ENCODE peak calls at places on chromosomes 12 and 14, in four cellular contexts. H, M, N and Q are unnamed samples.

GRCh38 chr12:1587927-1588573 is 6.3 kb downstream of the FBXL14 start:
- DNase-seq in H (no peak), N (no peak), M (no peak), Q (no peak)

GRCh38 chr12:53051058-53051880 is 1.4 kb downstream of the TNS2 start:
- DNase-seq in M (peak; percentile 73), N (peak; percentile 91), H (peak; percentile 74), Q (peak; percentile 50)

GRCh38 chr12:104423809-104424208 is 32.9 kb upstream of the CHST11 start:
- DNase-seq in M (no peak), N (no peak), H (no peak), Q (no peak)

GRCh38 chr14:97580923-97581495 is 783.8 kb downstream of the VRK1 start:
- DNase-seq in M (no peak), N (no peak), H (peak; percentile 56), Q (peak; percentile 12)

GRCh38 chr12:76037130-76038105 is 5.8 kb upstream of the PHLDA1 start:
- DNase-seq in N (peak; percentile 89), H (peak; percentile 84), M (no peak), Q (peak; percentile 66)

GRCh38 chr12:54463034-54463433 is 10.4 kb downstream of the GTSF1 start:
- DNase-seq in M (no peak), H (no peak), N (peak; percentile 92), Q (no peak)

GRCh38 chr12:115569694-115570093 is 707.8 kb downstream of the MED13L start:
- DNase-seq in H (no peak), N (no peak), M (no peak), Q (no peak)

GRCh38 chr14:78119440-78119839 is 50.7 kb upstream of the NRXN3 start:
- DNase-seq in M (no peak), H (no peak), N (no peak), Q (no peak)

GRCh38 chr14:50062438-50063039 is 53.8 kb downstream of the VCPKMT start:
- DNase-seq in H (peak; percentile 86), N (peak; percentile 60), M (no peak), Q (peak; percentile 71)

GRCh38 chr12:19110541-19110940 is 19.0 kb upstream of the PLEKHA5 start:
- DNase-seq in H (no peak), N (peak; percentile 23), M (no peak), Q (no peak)

GRCh38 chr12:1533602-1534304 is 60.6 kb downstream of the FBXL14 start:
- DNase-seq in N (peak; percentile 75), H (no peak), M (no peak), Q (no peak)

GRCh38 chr12:57836442-57837375 is 9.8 kb downstream of the CTDSP2 start:
- DNase-seq in H (peak; percentile 71), M (peak; percentile 82), N (peak; percentile 82), Q (no peak)

GRCh38 chr12:120234643-120235368 is 30.7 kb downstream of the PXN start:
- DNase-seq in M (peak; percentile 81), N (peak; percentile 99), H (peak; percentile 91), Q (peak; percentile 82)

GRCh38 chr12:54051081-54051912 is 2.3 kb upstream of the HOXC4 start:
- DNase-seq in M (no peak), H (no peak), N (peak; percentile 18), Q (no peak)

DNA sequence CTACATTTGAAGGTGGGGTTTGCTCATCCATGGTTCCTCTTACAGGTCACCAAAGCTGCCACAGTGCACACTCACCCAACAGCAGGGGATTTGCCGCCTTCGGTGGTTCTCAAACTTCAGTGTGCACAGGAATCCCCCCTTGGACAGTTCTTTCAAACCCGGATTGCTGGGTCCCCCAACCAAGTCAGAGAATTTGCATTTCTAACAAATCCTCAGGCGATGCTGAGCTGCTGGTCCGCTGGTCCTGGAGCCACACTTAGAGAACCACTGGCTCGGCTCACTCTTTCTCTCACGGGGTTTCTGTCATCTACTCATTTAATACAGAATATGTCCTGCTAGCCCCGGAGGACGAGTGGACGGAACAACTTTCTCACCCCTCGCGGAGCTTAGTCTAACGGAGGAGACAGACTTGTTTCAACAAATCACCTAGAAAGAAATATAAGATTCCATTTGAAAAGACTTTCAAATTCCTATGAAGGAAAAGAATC is 24.1 kb upstream of the ZFP36L1 start:
- DNase-seq in H (no peak), N (no peak), M (no peak), Q (no peak)
- H3K4me1 ChIP-seq in H (peaks cover 50% of the 10 kb centered on the region), N (peaks cover 29% of the 10 kb centered on the region), M (peaks cover 34% of the 10 kb centered on the region), Q (peaks cover 27% of the 10 kb centered on the region)

DNA sequence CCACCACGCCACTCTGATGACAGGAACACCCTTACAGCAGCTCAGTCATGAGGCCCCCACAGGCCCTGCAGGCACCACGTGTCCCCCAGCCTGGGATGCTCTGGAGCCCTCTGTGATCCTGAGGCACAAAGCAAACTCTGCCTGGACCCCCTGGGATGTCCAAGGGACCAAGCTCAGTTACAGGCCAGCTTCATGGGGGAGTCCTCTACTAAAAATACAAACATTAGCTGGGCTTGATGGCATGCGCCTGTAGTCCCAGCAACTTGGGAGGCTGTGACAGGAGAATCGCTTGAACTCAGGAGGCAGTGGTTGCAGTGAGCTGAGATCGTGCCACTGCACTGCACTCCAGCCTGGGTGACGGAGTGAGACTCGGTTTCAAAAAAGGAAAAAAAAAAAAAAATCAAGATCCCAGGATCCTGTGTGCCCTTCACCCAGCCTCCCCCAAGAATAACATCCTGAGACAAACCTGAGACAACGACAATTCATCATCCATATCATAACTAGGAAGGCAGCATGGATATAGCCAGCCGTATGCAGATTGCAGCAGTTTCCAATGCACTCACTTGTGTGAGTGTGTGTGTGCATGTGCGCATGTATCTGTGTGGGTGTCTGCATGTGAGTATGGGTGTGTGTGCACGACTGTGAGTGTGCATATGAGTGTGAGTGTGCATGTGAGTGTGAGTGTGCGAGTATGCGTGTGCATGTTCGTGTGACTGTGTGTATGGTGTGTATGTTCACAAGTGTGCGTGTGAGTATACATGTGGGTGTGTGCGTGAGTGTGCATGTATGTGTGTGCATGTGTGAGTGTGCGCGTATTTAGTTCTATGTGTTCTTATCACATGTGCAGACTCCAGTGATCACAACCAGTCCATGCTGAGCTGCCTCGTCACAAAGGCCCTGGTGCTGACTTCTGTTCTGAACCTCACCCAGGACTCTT is 52.1 kb downstream of the NCOR2 start:
- DNase-seq in H (no peak), M (no peak), N (no peak), Q (no peak)
- H3K4me1 ChIP-seq in H (peaks cover 60% of the 10 kb centered on the region), M (peaks cover 77% of the 10 kb centered on the region), N (peaks cover 47% of the 10 kb centered on the region), Q (peaks cover 15% of the 10 kb centered on the region)

DNA sequence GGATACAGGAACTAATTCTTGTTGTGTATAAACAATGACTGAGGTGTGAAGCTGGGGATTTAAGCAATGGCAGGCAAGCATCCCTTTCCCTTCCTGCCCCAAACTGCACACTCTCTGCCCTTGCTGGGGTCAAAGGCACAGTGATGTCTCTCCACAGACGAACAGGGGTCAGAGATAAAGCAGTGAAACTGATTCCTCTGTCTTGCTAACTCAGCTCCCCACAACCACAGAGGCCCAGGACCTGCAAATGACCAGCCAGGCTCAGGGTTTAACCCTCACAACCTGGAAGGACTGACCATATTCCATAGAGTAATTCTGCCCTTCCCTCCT is 67.2 kb downstream of the CCDC88C start:
- DNase-seq in H (no peak), N (no peak), M (no peak), Q (no peak)
- H3K4me1 ChIP-seq in H (peaks cover 10% of the 10 kb centered on the region), N (peaks cover 4% of the 10 kb centered on the region), M (peaks cover 7% of the 10 kb centered on the region), Q (peaks cover 12% of the 10 kb centered on the region)

GRCh38 chr14:54209501-54210231 is 187.1 kb upstream of the CDKN3 start:
- DNase-seq in N (peak; percentile 75), M (no peak), H (no peak), Q (no peak)
- H3K4me1 ChIP-seq in N (peaks cover 75% of the 10 kb centered on the region), M (no peaks in the 10 kb centered on the region), H (peaks cover 9% of the 10 kb centered on the region), Q (peaks cover 6% of the 10 kb centered on the region)

GRCh38 chr12:50923361-50924130 is 28.8 kb upstream of the HIGD1C start:
- DNase-seq in N (peak; percentile 41), H (no peak), M (no peak), Q (no peak)
- H3K4me1 ChIP-seq in N (peaks cover 19% of the 10 kb centered on the region), H (peaks cover 38% of the 10 kb centered on the region), M (peaks cover 36% of the 10 kb centered on the region), Q (peaks cover 15% of the 10 kb centered on the region)

DNA sequence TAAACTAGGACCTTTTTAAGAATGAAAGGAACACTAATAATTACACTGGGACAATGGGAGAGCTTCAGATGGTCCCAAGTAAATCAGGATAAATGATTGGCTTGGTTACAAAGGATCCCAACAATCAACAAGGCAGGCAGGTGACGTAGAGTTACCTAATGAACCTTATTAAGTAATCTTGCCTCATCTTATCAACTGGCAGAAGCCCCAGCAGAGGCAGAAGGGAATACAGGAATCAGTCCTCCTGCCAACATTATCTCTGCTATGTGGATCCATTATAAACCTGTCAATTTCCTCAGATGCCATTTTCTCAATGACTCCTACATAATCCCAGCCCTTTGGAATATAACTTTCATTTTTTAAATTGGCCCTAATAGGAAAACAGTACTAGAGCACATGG is 11.4 kb downstream of the DCAF5 start:
- DNase-seq in M (no peak), H (no peak), N (no peak), Q (no peak)
- H3K4me1 ChIP-seq in M (peaks cover 28% of the 10 kb centered on the region), H (peaks cover 8% of the 10 kb centered on the region), N (peaks cover 25% of the 10 kb centered on the region), Q (no peaks in the 10 kb centered on the region)